ENCODE peak calls at places on chromosomes 6 and 20, in five cellular contexts. N, T, E, Y and H are unnamed samples.

GRCh38 chr6:73766040-73766439 is 70.0 kb downstream of the CD109 start:
- DNase-seq in N (no peak), T (no peak), E (no peak), Y (no peak), H (no peak)

GRCh38 chr20:8402798-8403197 is 270.7 kb downstream of the PLCB1 start:
- DNase-seq in N (no peak), T (no peak), E (no peak), Y (no peak), H (no peak)

GRCh38 chr6:142026471-142026870 is 106.3 kb upstream of the GJE1 start:
- DNase-seq in N (no peak), T (no peak), E (peak; percentile 54), Y (no peak), H (no peak)

GRCh38 chr20:22700387-22700786 is 116.0 kb upstream of the FOXA2 start:
- DNase-seq in N (no peak), T (no peak), E (no peak), Y (no peak), H (no peak)

GRCh38 chr6:126891158-126891557 is 227.3 kb upstream of the RSPO3 start:
- DNase-seq in N (no peak), T (no peak), E (no peak), Y (no peak), H (no peak)

GRCh38 chr20:59644371-59644939 is 40.1 kb downstream of the PHACTR3 start:
- DNase-seq in N (no peak), T (no peak), E (no peak), Y (no peak), H (no peak)

GRCh38 chr6:34792605-34793500 is 970 bp downstream of the BLTP3A start:
- DNase-seq in N (peak; percentile 40), T (peak; percentile 55), E (peak; percentile 71), Y (peak; percentile 17), H (peak; percentile 80)

GRCh38 chr6:107080036-107080435 is 35.3 kb downstream of the BEND3 start:
- DNase-seq in N (peak; percentile 69), T (no peak), E (peak; percentile 73), Y (no peak), H (no peak)

GRCh38 chr6:113190170-113190569 is 667.0 kb upstream of the MARCKS start:
- DNase-seq in N (no peak), T (no peak), E (peak; percentile 28), Y (no peak), H (no peak)

GRCh38 chr20:35339007-35339406 is 46.8 kb upstream of the FAM83C start:
- DNase-seq in N (no peak), T (peak; percentile 99), E (no peak), Y (no peak), H (peak; percentile 88)

GRCh38 chr6:26172496-26172958 is 85.3 kb downstream of the HFE start:
- DNase-seq in N (no peak), T (peak; percentile 46), E (peak; percentile 59), Y (no peak), H (peak; percentile 77)

GRCh38 chr6:42045538-42046460 is 4.5 kb upstream of the TAF8 start:
- DNase-seq in N (peak; percentile 73), T (peak; percentile 73), E (peak; percentile 60), Y (no peak), H (peak; percentile 92)

GRCh38 chr6:110541701-110542309 is 65.4 kb upstream of the SLC22A16 start:
- DNase-seq in N (no peak), T (no peak), E (no peak), Y (no peak), H (peak; percentile 10)

GRCh38 chr20:37541326-37541725 is 13.7 kb upstream of the BLCAP start:
- DNase-seq in N (peak; percentile 17), T (no peak), E (no peak), Y (no peak), H (no peak)

GRCh38 chr20:50049442-50050026 is 63.4 kb downstream of the UBE2V1 start:
- DNase-seq in N (no peak), T (no peak), E (no peak), Y (no peak), H (no peak)

GRCh38 chr6:141107562-141108160 is 1025.1 kb upstream of the GJE1 start:
- DNase-seq in N (no peak), T (peak; percentile 67), E (peak; percentile 77), Y (no peak), H (peak; percentile 41)

GRCh38 chr20:13817342-13817741 is 32.5 kb downstream of the NDUFAF5 start:
- DNase-seq in N (no peak), T (peak; percentile 19), E (no peak), Y (no peak), H (no peak)

GRCh38 chr20:51759769-51760510 is 8.2 kb downstream of the ATP9A start:
- DNase-seq in N (no peak), T (no peak), E (peak; percentile 26), Y (no peak), H (peak; percentile 37)

GRCh38 chr6:53309059-53309896 is 39.5 kb downstream of the ELOVL5 start:
- DNase-seq in N (no peak), T (peak; percentile 65), E (no peak), Y (no peak), H (peak; percentile 78)

GRCh38 chr6:93366506-93366905 is 52.9 kb downstream of the EPHA7 start:
- DNase-seq in N (no peak), T (no peak), E (no peak), Y (no peak), H (no peak)

GRCh38 chr20:31962741-31963140 is 5.2 kb upstream of the XKR7 start:
- DNase-seq in N (no peak), T (no peak), E (no peak), Y (no peak), H (no peak)

GRCh38 chr20:23508449-23508848 is 17.5 kb downstream of the CST8 start:
- DNase-seq in N (no peak), T (no peak), E (peak; percentile 24), Y (no peak), H (no peak)

GRCh38 chr20:48717095-48717958 is 110.5 kb downstream of the PREX1 start:
- DNase-seq in N (no peak), T (no peak), E (no peak), Y (no peak), H (no peak)

GRCh38 chr6:148528292-148528691 is 185.7 kb downstream of the SASH1 start:
- DNase-seq in N (no peak), T (peak; percentile 44), E (peak; percentile 51), Y (no peak), H (no peak)

GRCh38 chr6:127879685-127880084 is 21.2 kb downstream of the THEMIS start:
- DNase-seq in N (peak; percentile 91), T (peak; percentile 7), E (peak; percentile 85), Y (peak; percentile 27), H (peak; percentile 14)

GRCh38 chr20:36482044-36482473 is 59.3 kb upstream of the MYL9 start:
- DNase-seq in N (no peak), T (no peak), E (no peak), Y (no peak), H (no peak)

GRCh38 chr6:57224769-57225515 is 2.8 kb upstream of the RAB23 start:
- DNase-seq in N (no peak), T (peak; percentile 70), E (peak; percentile 20), Y (no peak), H (peak; percentile 68)

GRCh38 chr20:44678247-44678646 is 26.7 kb upstream of the ADA start:
- DNase-seq in N (no peak), T (no peak), E (no peak), Y (no peak), H (no peak)
- H4K8ac ChIP-seq in N (no peak overlapping the region), T (peak overlapping the region; percentile 85), E (no peak overlapping the region), Y (no peak overlapping the region), H (peak overlapping the region; percentile 97)

GRCh38 chr6:135030056-135030473 is 24.6 kb downstream of the HBS1L start:
- DNase-seq in N (no peak), T (no peak), E (no peak), Y (no peak), H (no peak)
- H3K9ac ChIP-seq in N (no peak overlapping the region), T (no peak overlapping the region), E (no peak overlapping the region), Y (no peak overlapping the region), H (no peak overlapping the region)

GRCh38 chr20:47664068-47664437 is 121.2 kb downstream of the SULF2 start:
- DNase-seq in N (no peak), T (no peak), E (no peak), Y (no peak), H (no peak)

GRCh38 chr20:47665221-47665991 is 119.9 kb downstream of the SULF2 start:
- DNase-seq in N (no peak), T (no peak), E (no peak), Y (no peak), H (no peak)

GRCh38 chr20:47666304-47666703 is 119.0 kb downstream of the SULF2 start:
- DNase-seq in N (no peak), T (no peak), E (no peak), Y (no peak), H (no peak)

GRCh38 chr20:47663354-47664067 is 121.8 kb downstream of the SULF2 start:
- DNase-seq in N (peak; percentile 91), T (peak; percentile 70), E (peak; percentile 90), Y (peak; percentile 85), H (peak; percentile 79)

GRCh38 chr20:47664744-47665143 is 120.5 kb downstream of the SULF2 start:
- DNase-seq in N (no peak), T (no peak), E (no peak), Y (no peak), H (no peak)
- H4K8ac ChIP-seq in N (no peak overlapping the region), T (no peak overlapping the region), E (no peak overlapping the region), Y (no peak overlapping the region), H (no peak overlapping the region)

DNA sequence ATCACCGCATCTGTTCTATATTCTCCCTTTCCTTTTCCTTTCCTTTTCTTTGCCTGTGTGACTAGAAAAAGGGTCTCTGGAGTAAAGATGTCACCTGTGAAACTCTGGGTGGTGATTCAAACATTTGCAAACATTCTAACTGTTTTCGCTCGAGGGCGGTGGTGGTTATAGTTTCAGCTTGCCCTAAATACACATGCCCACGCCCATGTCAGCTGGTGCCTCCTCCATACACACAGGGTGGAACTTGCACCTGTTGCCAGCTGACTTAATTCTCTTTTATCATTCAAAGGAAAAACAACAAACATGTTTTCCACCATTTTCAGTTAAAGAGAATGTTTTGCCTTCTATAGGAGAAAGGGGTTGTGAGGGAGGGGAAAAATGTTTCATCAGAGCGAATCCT is 381.9 kb upstream of the ARID1B start:
- DNase-seq in N (no peak), T (no peak), E (no peak), Y (no peak), H (no peak)
- H3K9ac ChIP-seq in N (no peak overlapping the region), T (no peak overlapping the region), E (no peak overlapping the region), Y (no peak overlapping the region), H (no peak overlapping the region)

DNA sequence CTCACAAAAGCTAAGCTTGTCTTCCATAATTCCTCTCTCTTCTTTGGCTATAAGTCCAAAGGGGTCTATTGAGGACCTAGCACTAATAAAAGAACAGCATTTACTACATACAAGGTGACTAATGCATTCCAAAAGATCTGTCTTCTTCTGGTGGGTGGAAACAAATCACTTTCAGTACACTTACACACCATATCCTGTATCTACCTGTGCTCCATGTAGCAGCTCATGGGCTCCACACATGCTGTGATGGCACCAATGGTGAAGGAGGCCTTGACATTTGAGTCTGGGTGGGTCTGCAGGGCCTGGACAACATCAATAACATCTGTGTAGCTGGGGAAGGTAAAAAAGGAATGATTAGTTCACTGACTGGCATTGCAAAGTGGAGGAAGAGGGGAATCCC is 42.4 kb upstream of the SLC4A11 start:
- DNase-seq in N (no peak), T (no peak), E (no peak), Y (no peak), H (no peak)
- H4K8ac ChIP-seq in N (no peak overlapping the region), T (no peak overlapping the region), E (no peak overlapping the region), Y (no peak overlapping the region), H (no peak overlapping the region)

DNA sequence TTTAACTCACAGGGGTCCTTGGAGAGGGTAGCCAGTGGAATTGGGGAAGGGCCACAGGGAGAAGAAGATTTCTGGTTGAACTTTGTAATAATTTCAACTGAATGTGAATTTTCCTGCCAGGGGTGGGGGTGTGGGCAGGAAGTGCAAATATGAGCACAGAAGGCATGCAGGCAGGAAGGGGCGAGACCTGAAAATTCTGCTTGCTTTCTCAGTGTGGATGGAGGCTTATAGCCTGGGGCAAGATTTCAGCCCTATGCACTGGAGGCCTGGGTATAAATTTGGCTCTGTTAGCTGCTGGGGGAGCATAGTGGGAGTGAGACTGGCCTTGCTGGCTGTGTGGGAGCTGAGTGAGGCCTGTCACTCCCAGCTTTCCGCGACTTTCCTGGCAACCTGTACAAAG is 54.4 kb downstream of the PERP start:
- DNase-seq in N (no peak), T (no peak), E (no peak), Y (no peak), H (no peak)
- H3K9ac ChIP-seq in N (no peak overlapping the region), T (no peak overlapping the region), E (no peak overlapping the region), Y (no peak overlapping the region), H (no peak overlapping the region)